ENCODE peak calls at places on chromosomes 11 and 22, in five cellular contexts. P is IMR-90, C is DND-41, V is neuronal stem cell, S is pancreas. Q is an unnamed sample. For H3K27me3, the result is how much of the 10 kb centered on the place peaks cover.

GRCh38 chr11:8732276-8732675 is 49.7 kb downstream of the RPL27A start:
- DNase-seq in P (no peak), C (no peak), V (no peak), S (no peak), Q (no peak)

GRCh38 chr11:76620471-76620870 is 50.1 kb downstream of the LRRC32 start:
- DNase-seq in P (peak), C (no peak), V (no peak), S (no peak), Q (no peak)

GRCh38 chr11:68825603-68826002 is 16.1 kb downstream of the CPT1A start:
- DNase-seq in P (no peak), C (peak), V (no peak), S (peak), Q (no peak)

GRCh38 chr22:35839811-35840739 is 122.4 kb downstream of the APOL5 start:
- DNase-seq in P (peak), C (no peak), V (peak), S (peak), Q (peak)

GRCh38 chr22:50600541-50600940 is at the start of gene MAPK8IP2:
- DNase-seq in P (no peak), C (no peak), V (no peak), S (no peak), Q (no peak)

GRCh38 chr11:94545641-94546470 is 2.1 kb downstream of the FUT4 start:
- DNase-seq in P (no peak), C (peak), V (no peak), S (no peak), Q (no peak)

GRCh38 chr11:67507242-67507890 is 596 bp downstream of the CDK2AP2 start:
- DNase-seq in P (peak), C (no peak), V (no peak), S (no peak), Q (no peak)

GRCh38 chr11:71452354-71453020 is 516 bp upstream of the NADSYN1 start:
- DNase-seq in P (peak), C (peak), V (no peak), S (peak), Q (peak)

GRCh38 chr22:32080904-32081303 is 37.8 kb downstream of the SLC5A1 start:
- DNase-seq in P (peak), C (peak), V (peak), S (peak), Q (no peak)

GRCh38 chr11:120001161-120002135 is 136.5 kb downstream of the TRIM29 start:
- DNase-seq in P (no peak), C (peak), V (no peak), S (no peak), Q (no peak)

GRCh38 chr11:69088676-69089146 is 40.0 kb downstream of the TPCN2 start:
- DNase-seq in P (peak), C (peak), V (peak), S (peak), Q (peak)

GRCh38 chr22:36350751-36351594 is 36.8 kb downstream of the MYH9 start:
- DNase-seq in P (peak), C (no peak), V (no peak), S (peak), Q (no peak)

GRCh38 chr11:83671295-83671694 is 385.1 kb upstream of the CCDC90B start:
- DNase-seq in P (peak), C (no peak), V (no peak), S (no peak), Q (no peak)

GRCh38 chr11:13215157-13215556 is 62.4 kb upstream of the BMAL1 start:
- DNase-seq in P (peak), C (no peak), V (no peak), S (no peak), Q (no peak)

GRCh38 chr11:118530683-118531596 is at the start of gene TMEM25:
- DNase-seq in P (peak), C (peak), V (peak), S (peak), Q (peak)

GRCh38 chr11:88102595-88102929 is 72.7 kb downstream of the RAB38 start:
- DNase-seq in P (no peak), C (no peak), V (no peak), S (no peak), Q (no peak)

GRCh38 chr11:77113382-77114088 is 10.9 kb downstream of the OMP start:
- DNase-seq in P (peak), C (peak), V (peak), S (no peak), Q (peak)

GRCh38 chr11:20949585-20949984 is 280.2 kb downstream of the NELL1 start:
- DNase-seq in P (no peak), C (no peak), V (no peak), S (no peak), Q (no peak)

GRCh38 chr22:33337524-33337923 is 279.3 kb upstream of the SYN3 start:
- DNase-seq in P (no peak), C (no peak), V (no peak), S (peak), Q (no peak)

GRCh38 chr11:106086850-106087249 is 9.4 kb downstream of the AASDHPPT start:
- DNase-seq in P (no peak), C (no peak), V (no peak), S (no peak), Q (no peak)

GRCh38 chr11:12066056-12066798 is 44.2 kb upstream of the MICAL2 start:
- DNase-seq in P (peak), C (no peak), V (no peak), S (peak), Q (no peak)

GRCh38 chr11:111652184-111652583 is 49.9 kb downstream of the SIK2 start:
- DNase-seq in P (no peak), C (no peak), V (no peak), S (no peak), Q (no peak)

GRCh38 chr11:131762346-131763110 is 392.1 kb downstream of the NTM start:
- DNase-seq in P (no peak), C (no peak), V (no peak), S (no peak), Q (no peak)

GRCh38 chr11:131763193-131763890 is 392.9 kb downstream of the NTM start:
- DNase-seq in P (peak), C (no peak), V (no peak), S (no peak), Q (no peak)

GRCh38 chr11:131759140-131759539 is 388.7 kb downstream of the NTM start:
- DNase-seq in P (no peak), C (no peak), V (no peak), S (no peak), Q (no peak)

GRCh38 chr11:131758726-131759125 is 388.3 kb downstream of the NTM start:
- DNase-seq in P (no peak), C (no peak), V (no peak), S (no peak), Q (no peak)

DNA sequence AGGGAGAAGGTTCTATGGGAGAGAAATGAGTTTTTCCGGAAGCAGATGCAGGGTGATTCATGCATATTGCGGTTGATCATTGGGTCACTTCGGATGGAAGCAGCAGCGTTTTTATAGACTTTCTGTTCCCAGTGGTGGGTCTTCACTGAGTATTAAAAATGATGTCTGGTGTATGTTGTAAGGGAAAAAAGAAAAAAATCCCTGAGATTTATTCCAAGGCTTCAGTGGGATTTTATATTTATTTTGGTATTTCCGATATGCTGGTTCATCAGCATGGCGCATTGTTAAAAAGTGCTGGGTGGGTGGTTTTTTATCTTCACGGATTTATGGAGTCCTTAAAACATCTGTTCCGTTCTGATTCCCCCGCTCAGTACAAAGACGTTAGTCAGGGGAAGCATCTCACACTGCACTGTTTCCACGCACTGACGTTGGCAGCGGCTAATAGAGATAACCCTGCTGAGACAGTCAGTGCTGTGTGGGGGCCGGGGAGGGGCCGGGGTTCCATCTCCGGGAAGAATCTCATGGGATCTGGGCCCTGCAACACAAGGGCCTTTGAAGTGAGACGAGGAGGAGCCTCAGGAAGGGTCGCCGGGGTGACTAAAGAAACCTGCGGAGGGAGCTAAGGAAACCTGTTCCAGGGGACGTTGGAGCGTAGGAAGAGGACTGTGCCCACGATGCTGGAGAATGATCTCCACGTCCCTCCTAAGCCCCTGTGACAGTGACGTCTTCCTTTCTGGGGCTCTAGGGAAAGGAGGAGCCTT is 390.0 kb downstream of the NTM start:
- DNase-seq in P (peak), C (no peak), V (no peak), S (no peak), Q (peak)
- H3K4me3 ChIP-seq in P (no peak), C (no peak), V (no peak), S (no peak), Q (no peak)

GRCh38 chr11:1567721-1568100 is 4.4 kb downstream of the DUSP8 start:
- DNase-seq in P (no peak), C (no peak), V (no peak), S (no peak), Q (no peak)

GRCh38 chr11:1568451-1568911 is 3.6 kb downstream of the DUSP8 start:
- DNase-seq in P (no peak), C (peak), V (no peak), S (peak), Q (no peak)

GRCh38 chr11:1566381-1567051 is 5.6 kb downstream of the DUSP8 start:
- DNase-seq in P (no peak), C (no peak), V (no peak), S (no peak), Q (no peak)

GRCh38 chr11:1565904-1566247 is 6.2 kb downstream of the DUSP8 start:
- DNase-seq in P (no peak), C (no peak), V (no peak), S (no peak), Q (no peak)

GRCh38 chr11:1567052-1567720 is 4.9 kb downstream of the DUSP8 start:
- DNase-seq in P (no peak), C (no peak), V (no peak), S (peak), Q (no peak)
- H3K27me3 ChIP-seq in P (under half), C (under half), V (under half), S (under half), Q (under half)

GRCh38 chr11:79973701-79974626 is 533.1 kb upstream of the TENM4 start:
- DNase-seq in P (peak), C (no peak), V (peak), S (no peak), Q (no peak)
- H3K4me3 ChIP-seq in P (peak), C (no peak), V (no peak), S (no peak), Q (no peak)

GRCh38 chr11:124717421-124717785 is 22.3 kb upstream of the NRGN start:
- DNase-seq in P (peak), C (no peak), V (no peak), S (no peak), Q (no peak)

GRCh38 chr11:124719534-124719933 is 20.2 kb upstream of the NRGN start:
- DNase-seq in P (no peak), C (no peak), V (no peak), S (no peak), Q (no peak)

GRCh38 chr11:124718801-124719200 is 20.9 kb upstream of the NRGN start:
- DNase-seq in P (no peak), C (no peak), V (no peak), S (no peak), Q (no peak)

GRCh38 chr11:124717786-124718634 is 21.7 kb upstream of the NRGN start:
- DNase-seq in P (peak), C (peak), V (peak), S (no peak), Q (peak)

DNA sequence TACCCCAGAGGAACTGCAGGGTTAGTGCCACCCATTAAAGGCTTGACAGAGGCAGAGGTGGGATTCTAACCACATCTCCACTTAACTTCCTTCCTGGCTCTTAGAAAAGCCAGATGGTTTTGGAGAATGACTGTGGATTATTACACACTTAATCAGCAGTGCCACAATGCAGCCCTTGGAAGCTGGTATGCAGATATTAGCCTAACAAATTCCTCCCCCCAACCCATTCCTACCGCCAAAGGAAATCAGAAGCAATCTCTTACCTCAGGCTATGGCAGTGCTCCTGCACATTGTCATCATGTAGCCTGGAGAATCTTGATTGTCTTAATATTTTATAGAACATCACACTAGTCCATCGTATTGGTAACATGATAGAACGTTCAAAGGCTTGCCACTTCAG is 23.1 kb upstream of the NRGN start:
- DNase-seq in P (peak), C (no peak), V (no peak), S (no peak), Q (no peak)
- H3K27me3 ChIP-seq in P (under half), C (half or more), V (under half), S (under half), Q (under half)

GRCh38 chr22:37776639-37777005 is 31.1 kb upstream of the GCAT start:
- DNase-seq in P (no peak), C (no peak), V (no peak), S (no peak), Q (no peak)
- H3K4me3 ChIP-seq in P (no peak), C (no peak), V (no peak), S (no peak), Q (no peak)

GRCh38 chr11:78244080-78244479 is 55.4 kb downstream of the USP35 start:
- DNase-seq in P (no peak), C (no peak), V (no peak), S (no peak), Q (no peak)
- H3K27me3 ChIP-seq in P (under half), C (under half), V (under half), S (under half), Q (under half)